ENCODE peak calls at places on chromosome X, in six cellular contexts. D is mammary epithelial cell, G is A673, A is fibroblast of lung, T is astrocyte, J is bronchial epithelial cell. K is an unnamed sample.

GRCh38 chrX:30649859-30650258 is 3.4 kb upstream of the GK start:
- DNase-seq in A (peak; percentile 63), G (no peak), T (no peak), J (peak; percentile 76), D (peak; percentile 40), K (no peak)

GRCh38 chrX:7514871-7515599 is 327.9 kb upstream of the VCX start:
- DNase-seq in J (peak; percentile 66), D (peak; percentile 76), T (no peak), G (no peak), A (no peak), K (no peak)

GRCh38 chrX:96407043-96407442 is 277.6 kb upstream of the DIAPH2 start:
- DNase-seq in J (peak; percentile 49), G (no peak), A (peak; percentile 64), T (peak; percentile 11), D (no peak), K (no peak)

GRCh38 chrX:21972721-21973120 is 32.2 kb downstream of the SMS start:
- DNase-seq in J (peak; percentile 57), D (no peak), A (peak; percentile 65), G (peak; percentile 21), T (peak; percentile 89), K (no peak)

GRCh38 chrX:22634751-22635150 is 362.0 kb downstream of the CBLL2 start:
- DNase-seq in D (no peak), J (no peak), T (peak; percentile 56), G (no peak), A (no peak), K (no peak)

GRCh38 chrX:153662266-153662665 is 11.3 kb downstream of the PNCK start:
- DNase-seq in D (no peak), J (peak; percentile 29), G (peak; percentile 63), A (peak; percentile 12), T (no peak), K (no peak)

GRCh38 chrX:132292753-132293152 is 73.5 kb upstream of the RAP2C start:
- DNase-seq in T (peak; percentile 22), D (peak; percentile 49), G (peak; percentile 63), A (peak; percentile 73), J (peak; percentile 45), K (no peak)

GRCh38 chrX:41241962-41242361 is 92.0 kb upstream of the DDX3X start:
- DNase-seq in D (no peak), G (no peak), A (no peak), J (no peak), T (no peak), K (no peak)

GRCh38 chrX:21944136-21944615 is 3.7 kb downstream of the SMS start:
- DNase-seq in J (peak; percentile 65), A (no peak), G (no peak), T (no peak), D (no peak), K (no peak)

DNA sequence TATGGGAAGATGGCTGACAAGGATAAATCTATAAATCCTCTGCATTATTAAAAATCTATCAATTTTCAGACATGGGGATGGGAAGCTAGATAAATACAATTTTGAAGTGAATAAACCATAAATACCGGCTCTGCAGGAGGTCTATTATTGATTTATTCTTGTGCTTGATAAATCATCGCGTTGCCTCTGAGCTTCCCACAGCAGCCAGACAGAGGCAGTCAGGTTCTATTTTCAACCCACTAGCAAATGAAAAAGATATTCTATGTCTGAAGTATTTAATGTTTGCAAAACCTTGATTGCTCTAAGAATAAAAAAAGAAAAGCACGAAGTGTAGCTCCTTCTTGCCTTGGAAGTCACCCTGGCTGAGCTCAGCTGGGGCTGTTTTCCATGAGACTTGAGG is 216.2 kb downstream of the DHRSX start:
- DNase-seq in G (no peak), D (no peak), J (no peak), T (no peak), A (no peak), K (no peak)
- H3K36me3 ChIP-seq in G (no peaks in the 10 kb centered on the region), D (no peaks in the 10 kb centered on the region), J (no peaks in the 10 kb centered on the region), T (no peaks in the 10 kb centered on the region), A (no peaks in the 10 kb centered on the region), K (no peaks in the 10 kb centered on the region)

GRCh38 chrX:151537572-151537971 is 25.9 kb upstream of the PASD1 start:
- DNase-seq in G (no peak), T (no peak), A (no peak), J (no peak), D (no peak), K (no peak)
- H3K4me3 ChIP-seq in G (no peak overlapping the region), T (no peak overlapping the region), A (no peak overlapping the region), J (no peak overlapping the region), D (no peak overlapping the region), K (no peak overlapping the region)

GRCh38 chrX:134377537-134377936 is 82.4 kb upstream of the HPRT1 start:
- DNase-seq in A (peak; percentile 65), G (peak; percentile 67), J (peak; percentile 34), T (peak; percentile 36), D (peak; percentile 32), K (no peak)
- TF ChIP-seq CTCF in A (peak; percentile 24), G (peak; percentile 62), J (peak; percentile 24), T (peak; percentile 27), D (peak; percentile 58), K (peak; percentile 46)

DNA sequence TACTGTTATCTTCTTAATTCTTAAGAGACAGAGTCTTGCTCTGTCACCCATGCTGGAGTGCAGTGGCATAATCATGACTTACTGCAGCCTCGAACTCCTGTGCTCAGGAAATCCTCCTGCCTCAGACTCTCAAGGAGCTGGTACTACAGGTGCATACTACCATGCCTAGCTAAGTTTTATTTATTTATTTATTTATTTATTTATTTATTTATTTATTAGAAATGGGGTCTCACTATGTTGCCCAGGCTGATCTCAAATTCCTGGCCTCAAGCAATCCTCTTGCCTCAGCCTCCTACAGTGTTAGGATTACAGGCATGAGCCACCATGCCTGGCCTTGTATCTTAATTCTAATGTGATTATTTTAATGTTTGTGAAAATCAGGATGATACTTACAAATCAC is 125.6 kb downstream of the THOC2 start:
- DNase-seq in G (no peak), D (no peak), A (no peak), T (no peak), J (no peak), K (no peak)
- H3K36me3 ChIP-seq in G (peaks cover 6% of the 10 kb centered on the region), D (peaks cover 9% of the 10 kb centered on the region), A (no peaks in the 10 kb centered on the region), T (peaks cover 14% of the 10 kb centered on the region), J (no peaks in the 10 kb centered on the region), K (no peaks in the 10 kb centered on the region)

GRCh38 chrX:25049971-25050370 is 34.2 kb upstream of the ARX start:
- DNase-seq in G (no peak), D (no peak), T (no peak), A (no peak), J (no peak), K (no peak)

GRCh38 chrX:25048176-25048575 is 32.4 kb upstream of the ARX start:
- DNase-seq in A (no peak), G (peak; percentile 54), J (no peak), T (no peak), D (no peak), K (no peak)

GRCh38 chrX:25052798-25053534 is 37.2 kb upstream of the ARX start:
- DNase-seq in J (no peak), D (no peak), T (no peak), G (peak; percentile 72), A (no peak), K (no peak)

GRCh38 chrX:25049347-25049746 is 33.6 kb upstream of the ARX start:
- DNase-seq in D (peak; percentile 2), J (peak; percentile 21), A (peak; percentile 24), T (no peak), G (peak; percentile 93), K (no peak)
- H3K4me3 ChIP-seq in D (no peak overlapping the region), J (no peak overlapping the region), A (no peak overlapping the region), T (no peak overlapping the region), G (no peak overlapping the region), K (no peak overlapping the region)

GRCh38 chrX:145405012-145405411 is 157.7 kb downstream of the SPANXN1 start:
- DNase-seq in T (no peak), D (peak; percentile 5), J (peak; percentile 27), G (peak; percentile 30), A (peak; percentile 25), K (no peak)
- TF ChIP-seq CTCF in T (peak; percentile 44), D (peak; percentile 66), J (peak; percentile 24), G (peak; percentile 68), A (peak; percentile 23), K (peak; percentile 28)

DNA sequence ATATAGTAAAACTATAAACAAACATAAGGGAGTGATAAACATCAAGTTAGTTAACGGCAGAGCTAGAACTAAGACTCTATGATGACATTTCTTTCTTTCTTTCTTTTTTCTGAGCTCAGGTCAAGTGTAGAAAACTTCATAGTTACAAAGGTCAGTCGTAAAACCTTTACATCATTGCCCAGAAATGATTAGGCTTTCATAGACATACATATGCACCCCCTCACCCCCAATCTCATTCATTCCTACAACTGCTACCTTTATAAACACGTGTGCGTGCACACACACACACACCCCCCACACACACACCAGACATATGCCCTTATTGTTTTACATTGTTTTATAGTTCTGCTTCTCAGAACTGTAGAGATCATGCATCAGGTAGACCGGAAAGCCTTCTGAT is 5.7 kb downstream of the EIF1AX start:
- DNase-seq in T (no peak), A (no peak), J (no peak), D (no peak), G (no peak), K (no peak)
- H3K36me3 ChIP-seq in T (peaks cover 29% of the 10 kb centered on the region), A (peaks cover 2% of the 10 kb centered on the region), J (peaks cover 2% of the 10 kb centered on the region), D (peaks cover 54% of the 10 kb centered on the region), G (peaks cover 79% of the 10 kb centered on the region), K (no peaks in the 10 kb centered on the region)

DNA sequence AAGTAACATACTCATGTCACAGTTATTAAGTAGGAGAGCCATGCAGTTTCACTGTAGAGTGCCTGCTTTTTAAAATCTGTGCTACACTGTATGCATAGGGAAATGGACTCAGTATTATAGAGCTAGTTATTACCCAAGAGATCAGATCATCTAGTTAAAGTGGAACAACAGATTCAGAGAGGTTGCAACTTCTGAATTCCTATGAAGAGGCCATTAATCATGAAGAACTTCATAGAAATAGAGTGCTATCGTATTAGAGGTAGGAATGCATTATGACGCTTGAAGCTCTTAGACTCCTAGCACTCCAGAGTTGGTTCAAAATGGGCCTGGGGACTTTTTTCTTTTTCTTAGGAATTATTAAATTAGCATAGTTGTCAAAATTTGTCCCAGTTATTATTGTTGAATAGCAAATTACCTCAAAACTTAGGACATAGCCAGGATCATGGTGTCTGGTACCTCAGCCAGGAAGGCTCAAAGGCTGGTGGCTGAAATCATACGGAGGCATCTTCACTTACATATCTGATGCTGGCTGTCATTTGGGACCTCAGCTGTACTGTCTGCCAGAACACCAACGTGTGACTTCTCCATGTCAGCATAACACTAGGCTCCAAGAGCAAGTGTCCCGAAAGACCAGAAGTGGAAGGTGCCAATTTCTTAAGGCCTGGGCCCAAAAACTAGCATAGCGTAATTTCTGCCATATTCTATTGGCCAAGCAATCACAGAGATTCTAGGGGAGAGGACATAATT is 125.7 kb downstream of the STAG2 start:
- DNase-seq in G (no peak), T (no peak), A (no peak), D (no peak), J (no peak), K (no peak)
- H3K4me3 ChIP-seq in G (no peak overlapping the region), T (no peak overlapping the region), A (no peak overlapping the region), D (no peak overlapping the region), J (no peak overlapping the region), K (no peak overlapping the region)